ENCODE peak calls at places on chromosomes 7 and 10, in nine cellular contexts. One of them, this sample, is unnamed.

GRCh38 chr10:5629789-5630436 is 36.5 kb downstream of the ASB13 start:
- DNase-seq in sciatic nerve: peak; percentile 90
- DNase-seq in COR-L47: peak; percentile 32
- DNase-seq in NCI-H1694 treated with DMSO at 0.1 percent for 48 hours: peak; percentile 73
- DNase-seq in hepatocyte: peak; percentile 82
- DNase-seq in brain microvascular endothelial cell: peak; percentile 82
- DNase-seq in CD4-positive, CD25-positive, alpha-beta regulatory T cell: peak; percentile 82
- DNase-seq in ACHN: peak; percentile 73
- DNase-seq in foreskin fibroblast: peak; percentile 92
- DNase-seq in this sample: peak; percentile 91

GRCh38 chr7:99997545-99998137 is 17.8 kb upstream of the ZKSCAN1 start:
- DNase-seq in hepatocyte: peak; percentile 59
- DNase-seq in sciatic nerve: peak; percentile 69
- DNase-seq in NCI-H1694 treated with DMSO at 0.1 percent for 48 hours: no peak
- DNase-seq in COR-L47: no peak
- DNase-seq in brain microvascular endothelial cell: no peak
- DNase-seq in ACHN: no peak
- DNase-seq in foreskin fibroblast: peak; percentile 59
- DNase-seq in CD4-positive, CD25-positive, alpha-beta regulatory T cell: peak; percentile 71
- DNase-seq in this sample: peak; percentile 44

GRCh38 chr7:138755331-138755747 is 42.5 kb upstream of the TMEM213 start:
- DNase-seq in brain microvascular endothelial cell: no peak
- DNase-seq in hepatocyte: no peak
- DNase-seq in foreskin fibroblast: no peak
- DNase-seq in sciatic nerve: no peak
- DNase-seq in CD4-positive, CD25-positive, alpha-beta regulatory T cell: no peak
- DNase-seq in ACHN: peak; percentile 64
- DNase-seq in NCI-H1694 treated with DMSO at 0.1 percent for 48 hours: no peak
- DNase-seq in COR-L47: no peak
- DNase-seq in this sample: no peak

GRCh38 chr7:157801971-157802675 is 465.3 kb downstream of the DNAJB6 start:
- DNase-seq in foreskin fibroblast: no peak
- DNase-seq in NCI-H1694 treated with DMSO at 0.1 percent for 48 hours: no peak
- DNase-seq in ACHN: no peak
- DNase-seq in CD4-positive, CD25-positive, alpha-beta regulatory T cell: no peak
- DNase-seq in brain microvascular endothelial cell: no peak
- DNase-seq in COR-L47: no peak
- DNase-seq in hepatocyte: no peak
- DNase-seq in sciatic nerve: no peak
- DNase-seq in this sample: no peak

GRCh38 chr10:120365872-120366271 is 91.2 kb upstream of the PLPP4 start:
- DNase-seq in COR-L47: no peak
- DNase-seq in NCI-H1694 treated with DMSO at 0.1 percent for 48 hours: no peak
- DNase-seq in CD4-positive, CD25-positive, alpha-beta regulatory T cell: no peak
- DNase-seq in foreskin fibroblast: no peak
- DNase-seq in hepatocyte: no peak
- DNase-seq in sciatic nerve: no peak
- DNase-seq in ACHN: peak; percentile 53
- DNase-seq in brain microvascular endothelial cell: peak; percentile 15
- DNase-seq in this sample: no peak

GRCh38 chr10:114678301-114678700 is 20.2 kb upstream of the ABLIM1 start:
- DNase-seq in foreskin fibroblast: no peak
- DNase-seq in NCI-H1694 treated with DMSO at 0.1 percent for 48 hours: no peak
- DNase-seq in hepatocyte: no peak
- DNase-seq in ACHN: no peak
- DNase-seq in COR-L47: no peak
- DNase-seq in sciatic nerve: no peak
- DNase-seq in CD4-positive, CD25-positive, alpha-beta regulatory T cell: no peak
- DNase-seq in brain microvascular endothelial cell: no peak
- DNase-seq in this sample: no peak

GRCh38 chr10:108787932-108788331 is 1135.4 kb downstream of the XPNPEP1 start:
- DNase-seq in brain microvascular endothelial cell: no peak
- DNase-seq in sciatic nerve: no peak
- DNase-seq in NCI-H1694 treated with DMSO at 0.1 percent for 48 hours: no peak
- DNase-seq in foreskin fibroblast: peak; percentile 31
- DNase-seq in hepatocyte: no peak
- DNase-seq in ACHN: no peak
- DNase-seq in COR-L47: no peak
- DNase-seq in CD4-positive, CD25-positive, alpha-beta regulatory T cell: no peak
- DNase-seq in this sample: no peak

GRCh38 chr7:1235501-1236131 is 2.9 kb downstream of the UNCX start:
- DNase-seq in foreskin fibroblast: no peak
- DNase-seq in brain microvascular endothelial cell: no peak
- DNase-seq in sciatic nerve: no peak
- DNase-seq in ACHN: no peak
- DNase-seq in CD4-positive, CD25-positive, alpha-beta regulatory T cell: no peak
- DNase-seq in COR-L47: no peak
- DNase-seq in hepatocyte: no peak
- DNase-seq in NCI-H1694 treated with DMSO at 0.1 percent for 48 hours: no peak
- DNase-seq in this sample: peak; percentile 53

GRCh38 chr10:104766341-104766740 is 125.3 kb downstream of the SORCS3 start:
- DNase-seq in CD4-positive, CD25-positive, alpha-beta regulatory T cell: no peak
- DNase-seq in ACHN: peak; percentile 72
- DNase-seq in sciatic nerve: no peak
- DNase-seq in hepatocyte: no peak
- DNase-seq in COR-L47: no peak
- DNase-seq in foreskin fibroblast: peak; percentile 31
- DNase-seq in brain microvascular endothelial cell: no peak
- DNase-seq in NCI-H1694 treated with DMSO at 0.1 percent for 48 hours: no peak
- DNase-seq in this sample: peak; percentile 5

GRCh38 chr7:24971333-24972165 is 8.4 kb downstream of the OSBPL3 start:
- DNase-seq in COR-L47: no peak
- DNase-seq in CD4-positive, CD25-positive, alpha-beta regulatory T cell: no peak
- DNase-seq in ACHN: peak; percentile 78
- DNase-seq in sciatic nerve: no peak
- DNase-seq in brain microvascular endothelial cell: peak; percentile 95
- DNase-seq in NCI-H1694 treated with DMSO at 0.1 percent for 48 hours: no peak
- DNase-seq in hepatocyte: peak; percentile 33
- DNase-seq in foreskin fibroblast: peak; percentile 96
- DNase-seq in this sample: no peak

GRCh38 chr7:132654150-132654549 is 77.9 kb upstream of the PLXNA4 start:
- DNase-seq in hepatocyte: no peak
- DNase-seq in NCI-H1694 treated with DMSO at 0.1 percent for 48 hours: no peak
- DNase-seq in COR-L47: no peak
- DNase-seq in ACHN: peak; percentile 30
- DNase-seq in CD4-positive, CD25-positive, alpha-beta regulatory T cell: peak; percentile 6
- DNase-seq in foreskin fibroblast: peak; percentile 52
- DNase-seq in sciatic nerve: no peak
- DNase-seq in brain microvascular endothelial cell: no peak
- DNase-seq in this sample: peak; percentile 42

This sample was measured in A673.